ENCODE peak calls at places on chromosomes 16 and 17, in four cellular contexts. One of them, this sample, is unnamed.
A peak's percentile ranks its signal among the peaks of the same experiment; 100 is the strongest.

GRCh38 chr16:6634151-6634550 is 698.5 kb upstream of the RBFOX1 start:
- DNase-seq in NCI-H446: no peak
- DNase-seq in stimulated activated naive CD4-positive, alpha-beta T cell treated with Interleukin-2 at 50 U/mL for 16 hours: no peak
- DNase-seq in mammary epithelial cell: no peak
- DNase-seq in this sample: no peak

GRCh38 chr16:50213939-50214519 is 52.3 kb upstream of the ADCY7 start:
- DNase-seq in NCI-H446: peak; percentile 33
- DNase-seq in stimulated activated naive CD4-positive, alpha-beta T cell treated with Interleukin-2 at 50 U/mL for 16 hours: no peak
- DNase-seq in mammary epithelial cell: peak; percentile 46
- DNase-seq in this sample: no peak

GRCh38 chr17:36833279-36833678 is 104.0 kb upstream of the LHX1 start:
- DNase-seq in NCI-H446: no peak
- DNase-seq in stimulated activated naive CD4-positive, alpha-beta T cell treated with Interleukin-2 at 50 U/mL for 16 hours: no peak
- DNase-seq in mammary epithelial cell: no peak
- DNase-seq in this sample: no peak

GRCh38 chr17:48625502-48626201 is 506 bp downstream of the HOXB9 start:
- DNase-seq in NCI-H446: no peak
- DNase-seq in stimulated activated naive CD4-positive, alpha-beta T cell treated with Interleukin-2 at 50 U/mL for 16 hours: peak; percentile 48
- DNase-seq in mammary epithelial cell: peak; percentile 56
- DNase-seq in this sample: no peak

GRCh38 chr17:27848941-27849340 is 44.2 kb downstream of the LYRM9 start:
- DNase-seq in NCI-H446: no peak
- DNase-seq in stimulated activated naive CD4-positive, alpha-beta T cell treated with Interleukin-2 at 50 U/mL for 16 hours: no peak
- DNase-seq in mammary epithelial cell: no peak
- DNase-seq in this sample: no peak

GRCh38 chr16:56547949-56548567 is 16.8 kb upstream of the MT4 start:
- DNase-seq in NCI-H446: no peak
- DNase-seq in stimulated activated naive CD4-positive, alpha-beta T cell treated with Interleukin-2 at 50 U/mL for 16 hours: no peak
- DNase-seq in mammary epithelial cell: no peak
- DNase-seq in this sample: no peak

GRCh38 chr17:9872852-9873251 is 32.2 kb downstream of the RCVRN start:
- DNase-seq in NCI-H446: no peak
- DNase-seq in stimulated activated naive CD4-positive, alpha-beta T cell treated with Interleukin-2 at 50 U/mL for 16 hours: no peak
- DNase-seq in mammary epithelial cell: no peak
- DNase-seq in this sample: no peak

GRCh38 chr16:57276596-57276995 is 7.9 kb downstream of the PLLP start:
- DNase-seq in NCI-H446: no peak
- DNase-seq in stimulated activated naive CD4-positive, alpha-beta T cell treated with Interleukin-2 at 50 U/mL for 16 hours: no peak
- DNase-seq in mammary epithelial cell: peak; percentile 86
- DNase-seq in this sample: peak; percentile 66

GRCh38 chr16:66335704-66336329 is 30.7 kb upstream of the CDH5 start:
- DNase-seq in NCI-H446: peak; percentile 10
- DNase-seq in stimulated activated naive CD4-positive, alpha-beta T cell treated with Interleukin-2 at 50 U/mL for 16 hours: no peak
- DNase-seq in mammary epithelial cell: no peak
- DNase-seq in this sample: no peak

GRCh38 chr16:71769222-71769621 is 39.4 kb downstream of the AP1G1 start:
- DNase-seq in NCI-H446: no peak
- DNase-seq in stimulated activated naive CD4-positive, alpha-beta T cell treated with Interleukin-2 at 50 U/mL for 16 hours: no peak
- DNase-seq in mammary epithelial cell: no peak
- DNase-seq in this sample: no peak

GRCh38 chr17:3012926-3013581 is 50.4 kb downstream of the OR1D5 start:
- DNase-seq in NCI-H446: peak; percentile 40
- DNase-seq in stimulated activated naive CD4-positive, alpha-beta T cell treated with Interleukin-2 at 50 U/mL for 16 hours: peak; percentile 25
- DNase-seq in mammary epithelial cell: peak; percentile 26
- DNase-seq in this sample: no peak

GRCh38 chr16:1707193-1707790 is 1.3 kb downstream of the MAPK8IP3 start:
- DNase-seq in NCI-H446: no peak
- DNase-seq in stimulated activated naive CD4-positive, alpha-beta T cell treated with Interleukin-2 at 50 U/mL for 16 hours: no peak
- DNase-seq in mammary epithelial cell: no peak
- DNase-seq in this sample: no peak

GRCh38 chr17:79834575-79835469 is 4.4 kb downstream of the CBX4 start:
- DNase-seq in NCI-H446: no peak
- DNase-seq in stimulated activated naive CD4-positive, alpha-beta T cell treated with Interleukin-2 at 50 U/mL for 16 hours: no peak
- DNase-seq in mammary epithelial cell: no peak
- DNase-seq in this sample: no peak

GRCh38 chr17:60231234-60231633 is 81.5 kb downstream of the CA4 start:
- DNase-seq in NCI-H446: peak; percentile 33
- DNase-seq in stimulated activated naive CD4-positive, alpha-beta T cell treated with Interleukin-2 at 50 U/mL for 16 hours: no peak
- DNase-seq in mammary epithelial cell: peak; percentile 9
- DNase-seq in this sample: no peak

GRCh38 chr16:28186752-28187151 is 25.0 kb downstream of the XPO6 start:
- DNase-seq in NCI-H446: no peak
- DNase-seq in stimulated activated naive CD4-positive, alpha-beta T cell treated with Interleukin-2 at 50 U/mL for 16 hours: no peak
- DNase-seq in mammary epithelial cell: no peak
- DNase-seq in this sample: no peak

GRCh38 chr17:29959658-29960337 is 18.4 kb downstream of the EFCAB5 start:
- DNase-seq in NCI-H446: no peak
- DNase-seq in stimulated activated naive CD4-positive, alpha-beta T cell treated with Interleukin-2 at 50 U/mL for 16 hours: no peak
- DNase-seq in mammary epithelial cell: no peak
- DNase-seq in this sample: peak; percentile 8

GRCh38 chr17:20244671-20245070 is 222.7 kb downstream of the LGALS9B start:
- DNase-seq in NCI-H446: no peak
- DNase-seq in stimulated activated naive CD4-positive, alpha-beta T cell treated with Interleukin-2 at 50 U/mL for 16 hours: no peak
- DNase-seq in mammary epithelial cell: no peak
- DNase-seq in this sample: no peak

GRCh38 chr16:30407794-30408534 is 558 bp downstream of the ZNF771 start:
- DNase-seq in NCI-H446: no peak
- DNase-seq in stimulated activated naive CD4-positive, alpha-beta T cell treated with Interleukin-2 at 50 U/mL for 16 hours: no peak
- DNase-seq in mammary epithelial cell: no peak
- DNase-seq in this sample: no peak

GRCh38 chr17:1484586-1485310 is 7.7 kb downstream of the MYO1C start:
- DNase-seq in NCI-H446: no peak
- DNase-seq in stimulated activated naive CD4-positive, alpha-beta T cell treated with Interleukin-2 at 50 U/mL for 16 hours: peak; percentile 31
- DNase-seq in mammary epithelial cell: peak; percentile 32
- DNase-seq in this sample: no peak

GRCh38 chr17:3983945-3984484 is 19.8 kb upstream of the ATP2A3 start:
- DNase-seq in NCI-H446: no peak
- DNase-seq in stimulated activated naive CD4-positive, alpha-beta T cell treated with Interleukin-2 at 50 U/mL for 16 hours: no peak
- DNase-seq in mammary epithelial cell: no peak
- DNase-seq in this sample: no peak